ENCODE peak calls at places on chromosome 22, in six cellular contexts. Q, S, F, C, V and H are unnamed samples.

GRCh38 chr22:50118557-50119168 is 28.9 kb downstream of the MOV10L1 start:
- DNase-seq in Q (no peak), S (no peak), F (no peak), C (peak; percentile 80), V (peak; percentile 99), H (peak; percentile 61)

GRCh38 chr22:36913431-36914382 is at the start of gene CSF2RB:
- DNase-seq in Q (no peak), S (no peak), F (no peak), C (no peak), V (peak; percentile 15), H (no peak)

GRCh38 chr22:27810566-27810965 is 9.0 kb upstream of the MN1 start:
- DNase-seq in Q (no peak), S (no peak), F (no peak), C (peak; percentile 22), V (peak; percentile 68), H (peak; percentile 36)

GRCh38 chr22:23404689-23405365 is 175.3 kb downstream of the IGLL1 start:
- DNase-seq in Q (no peak), S (no peak), F (no peak), C (peak; percentile 28), V (peak; percentile 53), H (no peak)

GRCh38 chr22:47395481-47395880 is 633.0 kb downstream of the TBC1D22A start:
- DNase-seq in Q (no peak), S (no peak), F (no peak), C (no peak), V (peak; percentile 22), H (peak; percentile 46)

GRCh38 chr22:20509344-20510047 is 2.1 kb downstream of the MED15 start:
- DNase-seq in Q (peak; percentile 38), S (peak; percentile 20), F (no peak), C (peak; percentile 97), V (peak; percentile 94), H (peak; percentile 92)

GRCh38 chr22:42688914-42689275 is 31.8 kb downstream of the A4GALT start:
- DNase-seq in Q (no peak), S (no peak), F (no peak), C (no peak), V (peak; percentile 45), H (no peak)

GRCh38 chr22:26648011-26648497 is 9.3 kb upstream of the MIAT start:
- DNase-seq in Q (no peak), S (no peak), F (no peak), C (no peak), V (no peak), H (peak; percentile 59)

GRCh38 chr22:42287174-42287890 is 16.9 kb upstream of the TCF20 start:
- DNase-seq in Q (no peak), S (no peak), F (no peak), C (no peak), V (no peak), H (no peak)

GRCh38 chr22:44090571-44090905 is 66.4 kb downstream of the PARVB start:
- DNase-seq in Q (no peak), S (no peak), F (no peak), C (no peak), V (no peak), H (no peak)

GRCh38 chr22:44557064-44557748 is 59.2 kb upstream of the RTL6 start:
- DNase-seq in Q (no peak), S (no peak), F (no peak), C (no peak), V (no peak), H (no peak)

GRCh38 chr22:43289976-43290663 is 53.1 kb downstream of the SCUBE1 start:
- DNase-seq in Q (no peak), S (no peak), F (no peak), C (peak; percentile 47), V (peak; percentile 26), H (no peak)

GRCh38 chr22:33519140-33519973 is 400.9 kb downstream of the LARGE1 start:
- DNase-seq in Q (no peak), S (peak; percentile 12), F (no peak), C (no peak), V (peak; percentile 63), H (peak; percentile 16)

GRCh38 chr22:35915477-35916013 is 113.1 kb downstream of the RBFOX2 start:
- DNase-seq in Q (no peak), S (no peak), F (no peak), C (peak; percentile 47), V (no peak), H (peak; percentile 50)